ENCODE peak calls at places on chromosome 16, in five cellular contexts. One of them, this sample, is unnamed.

GRCh38 chr16:3095869-3096268 is 3.2 kb downstream of the ZSCAN10 start:
- DNase-seq in NCI-H1417: no peak
- DNase-seq in cardiac muscle cell: no peak
- DNase-seq in body of pancreas: peak; percentile 26
- DNase-seq in activated naive CD4-positive, alpha-beta T cell treated with anti-CD3 and anti-CD28 coated beads for 36 hours: peak; percentile 76
- DNase-seq in this sample: peak; percentile 55

GRCh38 chr16:56303066-56303705 is 111.9 kb downstream of the GNAO1 start:
- DNase-seq in NCI-H1417: no peak
- DNase-seq in cardiac muscle cell: no peak
- DNase-seq in body of pancreas: no peak
- DNase-seq in activated naive CD4-positive, alpha-beta T cell treated with anti-CD3 and anti-CD28 coated beads for 36 hours: no peak
- DNase-seq in this sample: no peak

GRCh38 chr16:31484491-31485171 is 1.7 kb downstream of the SLC5A2 start:
- DNase-seq in NCI-H1417: no peak
- DNase-seq in cardiac muscle cell: peak; percentile 36
- DNase-seq in body of pancreas: peak; percentile 45
- DNase-seq in activated naive CD4-positive, alpha-beta T cell treated with anti-CD3 and anti-CD28 coated beads for 36 hours: no peak
- DNase-seq in this sample: peak; percentile 34

GRCh38 chr16:82341146-82341669 is 171.2 kb upstream of the MPHOSPH6 start:
- DNase-seq in NCI-H1417: no peak
- DNase-seq in cardiac muscle cell: no peak
- DNase-seq in body of pancreas: no peak
- DNase-seq in activated naive CD4-positive, alpha-beta T cell treated with anti-CD3 and anti-CD28 coated beads for 36 hours: no peak
- DNase-seq in this sample: no peak

GRCh38 chr16:55152875-55153390 is 171.1 kb upstream of the IRX6 start:
- DNase-seq in NCI-H1417: no peak
- DNase-seq in cardiac muscle cell: no peak
- DNase-seq in body of pancreas: no peak
- DNase-seq in activated naive CD4-positive, alpha-beta T cell treated with anti-CD3 and anti-CD28 coated beads for 36 hours: no peak
- DNase-seq in this sample: no peak

GRCh38 chr16:67039260-67040020 is 10.5 kb downstream of the CBFB start:
- DNase-seq in NCI-H1417: no peak
- DNase-seq in cardiac muscle cell: no peak
- DNase-seq in body of pancreas: no peak
- DNase-seq in activated naive CD4-positive, alpha-beta T cell treated with anti-CD3 and anti-CD28 coated beads for 36 hours: no peak
- DNase-seq in this sample: no peak

GRCh38 chr16:89695086-89695874 is 6.2 kb downstream of the SPATA2L start:
- DNase-seq in NCI-H1417: no peak
- DNase-seq in cardiac muscle cell: no peak
- DNase-seq in body of pancreas: no peak
- DNase-seq in activated naive CD4-positive, alpha-beta T cell treated with anti-CD3 and anti-CD28 coated beads for 36 hours: no peak
- DNase-seq in this sample: no peak

GRCh38 chr16:3089717-3090592 is 9.1 kb downstream of the ZSCAN10 start:
- DNase-seq in NCI-H1417: peak; percentile 87
- DNase-seq in cardiac muscle cell: no peak
- DNase-seq in body of pancreas: no peak
- DNase-seq in activated naive CD4-positive, alpha-beta T cell treated with anti-CD3 and anti-CD28 coated beads for 36 hours: no peak
- DNase-seq in this sample: peak; percentile 70

GRCh38 chr16:87854053-87854906 is 15.0 kb downstream of the SLC7A5 start:
- DNase-seq in NCI-H1417: no peak
- DNase-seq in cardiac muscle cell: no peak
- DNase-seq in body of pancreas: no peak
- DNase-seq in activated naive CD4-positive, alpha-beta T cell treated with anti-CD3 and anti-CD28 coated beads for 36 hours: no peak
- DNase-seq in this sample: no peak

GRCh38 chr16:55981557-55981956 is 106.4 kb upstream of the CES5A start:
- DNase-seq in NCI-H1417: no peak
- DNase-seq in cardiac muscle cell: no peak
- DNase-seq in body of pancreas: no peak
- DNase-seq in activated naive CD4-positive, alpha-beta T cell treated with anti-CD3 and anti-CD28 coated beads for 36 hours: no peak
- DNase-seq in this sample: no peak

GRCh38 chr16:54503011-54503410 is 216.4 kb upstream of the IRX3 start:
- DNase-seq in NCI-H1417: no peak
- DNase-seq in cardiac muscle cell: peak; percentile 30
- DNase-seq in body of pancreas: no peak
- DNase-seq in activated naive CD4-positive, alpha-beta T cell treated with anti-CD3 and anti-CD28 coated beads for 36 hours: no peak
- DNase-seq in this sample: no peak

GRCh38 chr16:85983606-85984005 is 84.6 kb downstream of the IRF8 start:
- DNase-seq in NCI-H1417: no peak
- DNase-seq in cardiac muscle cell: no peak
- DNase-seq in body of pancreas: no peak
- DNase-seq in activated naive CD4-positive, alpha-beta T cell treated with anti-CD3 and anti-CD28 coated beads for 36 hours: no peak
- DNase-seq in this sample: no peak

GRCh38 chr16:5058476-5058875 is 7.3 kb downstream of the C16orf89 start:
- DNase-seq in NCI-H1417: no peak
- DNase-seq in cardiac muscle cell: peak; percentile 39
- DNase-seq in body of pancreas: no peak
- DNase-seq in activated naive CD4-positive, alpha-beta T cell treated with anti-CD3 and anti-CD28 coated beads for 36 hours: no peak
- DNase-seq in this sample: peak; percentile 15

GRCh38 chr16:85539084-85539483 is 74.0 kb upstream of the GSE1 start:
- DNase-seq in NCI-H1417: peak; percentile 98
- DNase-seq in cardiac muscle cell: no peak
- DNase-seq in body of pancreas: no peak
- DNase-seq in activated naive CD4-positive, alpha-beta T cell treated with anti-CD3 and anti-CD28 coated beads for 36 hours: no peak
- DNase-seq in this sample: no peak

GRCh38 chr16:51465026-51465425 is 314.0 kb upstream of the SALL1 start:
- DNase-seq in NCI-H1417: no peak
- DNase-seq in cardiac muscle cell: peak; percentile 6
- DNase-seq in body of pancreas: no peak
- DNase-seq in activated naive CD4-positive, alpha-beta T cell treated with anti-CD3 and anti-CD28 coated beads for 36 hours: no peak
- DNase-seq in this sample: no peak

GRCh38 chr16:1613240-1613639 is 1.1 kb downstream of the CRAMP1 start:
- DNase-seq in NCI-H1417: peak; percentile 11
- DNase-seq in cardiac muscle cell: no peak
- DNase-seq in body of pancreas: no peak
- DNase-seq in activated naive CD4-positive, alpha-beta T cell treated with anti-CD3 and anti-CD28 coated beads for 36 hours: peak; percentile 34
- DNase-seq in this sample: peak; percentile 9

GRCh38 chr16:10870808-10871156 is 6.2 kb upstream of the CIITA start:
- DNase-seq in NCI-H1417: no peak
- DNase-seq in cardiac muscle cell: no peak
- DNase-seq in body of pancreas: no peak
- DNase-seq in activated naive CD4-positive, alpha-beta T cell treated with anti-CD3 and anti-CD28 coated beads for 36 hours: no peak
- DNase-seq in this sample: no peak

GRCh38 chr16:81314603-81315270 is at the start of gene GAN:
- DNase-seq in NCI-H1417: peak; percentile 96
- DNase-seq in cardiac muscle cell: peak; percentile 97
- DNase-seq in body of pancreas: peak; percentile 95
- DNase-seq in activated naive CD4-positive, alpha-beta T cell treated with anti-CD3 and anti-CD28 coated beads for 36 hours: peak; percentile 97
- DNase-seq in this sample: peak; percentile 89

GRCh38 chr16:20851601-20852000 is 45.3 kb downstream of the REXO5 start:
- DNase-seq in NCI-H1417: no peak
- DNase-seq in cardiac muscle cell: peak; percentile 99
- DNase-seq in body of pancreas: peak; percentile 54
- DNase-seq in activated naive CD4-positive, alpha-beta T cell treated with anti-CD3 and anti-CD28 coated beads for 36 hours: no peak
- DNase-seq in this sample: no peak

GRCh38 chr16:79076039-79076767 is 524.3 kb downstream of the MAF start:
- DNase-seq in NCI-H1417: no peak
- DNase-seq in cardiac muscle cell: no peak
- DNase-seq in body of pancreas: no peak
- DNase-seq in activated naive CD4-positive, alpha-beta T cell treated with anti-CD3 and anti-CD28 coated beads for 36 hours: peak; percentile 33
- DNase-seq in this sample: no peak

GRCh38 chr16:88886311-88886914 is 20.0 kb upstream of the PABPN1L start:
- DNase-seq in NCI-H1417: no peak
- DNase-seq in cardiac muscle cell: no peak
- DNase-seq in body of pancreas: no peak
- DNase-seq in activated naive CD4-positive, alpha-beta T cell treated with anti-CD3 and anti-CD28 coated beads for 36 hours: no peak
- DNase-seq in this sample: no peak

GRCh38 chr16:66426112-66427035 is 721 bp upstream of the BEAN1 start:
- DNase-seq in NCI-H1417: no peak
- DNase-seq in cardiac muscle cell: peak; percentile 25
- DNase-seq in body of pancreas: no peak
- DNase-seq in activated naive CD4-positive, alpha-beta T cell treated with anti-CD3 and anti-CD28 coated beads for 36 hours: peak; percentile 22
- DNase-seq in this sample: peak; percentile 33

GRCh38 chr16:13557476-13557875 is 362.5 kb upstream of the ERCC4 start:
- DNase-seq in NCI-H1417: no peak
- DNase-seq in cardiac muscle cell: no peak
- DNase-seq in body of pancreas: no peak
- DNase-seq in activated naive CD4-positive, alpha-beta T cell treated with anti-CD3 and anti-CD28 coated beads for 36 hours: no peak
- DNase-seq in this sample: no peak

GRCh38 chr16:81457326-81458133 is 12.9 kb downstream of the CMIP start:
- DNase-seq in NCI-H1417: no peak
- DNase-seq in cardiac muscle cell: peak; percentile 70
- DNase-seq in body of pancreas: peak; percentile 35
- DNase-seq in activated naive CD4-positive, alpha-beta T cell treated with anti-CD3 and anti-CD28 coated beads for 36 hours: no peak
- DNase-seq in this sample: no peak

GRCh38 chr16:67449328-67449727 is 18.4 kb downstream of the HSD11B2 start:
- DNase-seq in NCI-H1417: no peak
- DNase-seq in cardiac muscle cell: no peak
- DNase-seq in body of pancreas: peak; percentile 53
- DNase-seq in activated naive CD4-positive, alpha-beta T cell treated with anti-CD3 and anti-CD28 coated beads for 36 hours: no peak
- DNase-seq in this sample: no peak

GRCh38 chr16:75251280-75252048 is at the start of gene BCAR1:
- DNase-seq in NCI-H1417: peak; percentile 86
- DNase-seq in cardiac muscle cell: peak; percentile 96
- DNase-seq in body of pancreas: peak; percentile 94
- DNase-seq in activated naive CD4-positive, alpha-beta T cell treated with anti-CD3 and anti-CD28 coated beads for 36 hours: peak; percentile 22
- DNase-seq in this sample: peak; percentile 84

GRCh38 chr16:53821487-53821886 is 117.5 kb downstream of the FTO start:
- DNase-seq in NCI-H1417: no peak
- DNase-seq in cardiac muscle cell: no peak
- DNase-seq in body of pancreas: no peak
- DNase-seq in activated naive CD4-positive, alpha-beta T cell treated with anti-CD3 and anti-CD28 coated beads for 36 hours: no peak
- DNase-seq in this sample: no peak

GRCh38 chr16:84933774-84934571 is 77.4 kb downstream of the ZDHHC7 start:
- DNase-seq in NCI-H1417: no peak
- DNase-seq in cardiac muscle cell: peak; percentile 32
- DNase-seq in body of pancreas: peak; percentile 95
- DNase-seq in activated naive CD4-positive, alpha-beta T cell treated with anti-CD3 and anti-CD28 coated beads for 36 hours: no peak
- DNase-seq in this sample: peak; percentile 55

GRCh38 chr16:81738831-81739496 is 40.1 kb upstream of the PLCG2 start:
- DNase-seq in NCI-H1417: no peak
- DNase-seq in cardiac muscle cell: no peak
- DNase-seq in body of pancreas: no peak
- DNase-seq in activated naive CD4-positive, alpha-beta T cell treated with anti-CD3 and anti-CD28 coated beads for 36 hours: no peak
- DNase-seq in this sample: no peak

GRCh38 chr16:81823111-81823510 is 44.0 kb downstream of the PLCG2 start:
- DNase-seq in NCI-H1417: no peak
- DNase-seq in cardiac muscle cell: no peak
- DNase-seq in body of pancreas: no peak
- DNase-seq in activated naive CD4-positive, alpha-beta T cell treated with anti-CD3 and anti-CD28 coated beads for 36 hours: no peak
- DNase-seq in this sample: peak; percentile 2

GRCh38 chr16:88645455-88645854 is 5.4 kb downstream of the CYBA start:
- DNase-seq in NCI-H1417: no peak
- DNase-seq in cardiac muscle cell: no peak
- DNase-seq in body of pancreas: no peak
- DNase-seq in activated naive CD4-positive, alpha-beta T cell treated with anti-CD3 and anti-CD28 coated beads for 36 hours: no peak
- DNase-seq in this sample: no peak

GRCh38 chr16:60200161-60200560 is 1466.0 kb upstream of the GOT2 start:
- DNase-seq in NCI-H1417: no peak
- DNase-seq in cardiac muscle cell: no peak
- DNase-seq in body of pancreas: no peak
- DNase-seq in activated naive CD4-positive, alpha-beta T cell treated with anti-CD3 and anti-CD28 coated beads for 36 hours: no peak
- DNase-seq in this sample: no peak

GRCh38 chr16:75238132-75238852 is 13.1 kb downstream of the BCAR1 start:
- DNase-seq in NCI-H1417: peak; percentile 8
- DNase-seq in cardiac muscle cell: peak; percentile 92
- DNase-seq in body of pancreas: peak; percentile 67
- DNase-seq in activated naive CD4-positive, alpha-beta T cell treated with anti-CD3 and anti-CD28 coated beads for 36 hours: no peak
- DNase-seq in this sample: peak; percentile 61

GRCh38 chr16:11011326-11011725 is 67.0 kb downstream of the CLEC16A start:
- DNase-seq in NCI-H1417: no peak
- DNase-seq in cardiac muscle cell: no peak
- DNase-seq in body of pancreas: no peak
- DNase-seq in activated naive CD4-positive, alpha-beta T cell treated with anti-CD3 and anti-CD28 coated beads for 36 hours: no peak
- DNase-seq in this sample: no peak

GRCh38 chr16:57123216-57123968 is 31.0 kb downstream of the CPNE2 start:
- DNase-seq in NCI-H1417: no peak
- DNase-seq in cardiac muscle cell: peak; percentile 22
- DNase-seq in body of pancreas: no peak
- DNase-seq in activated naive CD4-positive, alpha-beta T cell treated with anti-CD3 and anti-CD28 coated beads for 36 hours: no peak
- DNase-seq in this sample: no peak

GRCh38 chr16:69329369-69330285 is 761 bp downstream of the PDF start:
- DNase-seq in NCI-H1417: peak; percentile 79
- DNase-seq in cardiac muscle cell: no peak
- DNase-seq in body of pancreas: peak; percentile 62
- DNase-seq in activated naive CD4-positive, alpha-beta T cell treated with anti-CD3 and anti-CD28 coated beads for 36 hours: peak; percentile 55
- DNase-seq in this sample: no peak

GRCh38 chr16:86631441-86631840 is 53.1 kb downstream of the FOXL1 start:
- DNase-seq in NCI-H1417: no peak
- DNase-seq in cardiac muscle cell: no peak
- DNase-seq in body of pancreas: no peak
- DNase-seq in activated naive CD4-positive, alpha-beta T cell treated with anti-CD3 and anti-CD28 coated beads for 36 hours: no peak
- DNase-seq in this sample: no peak

GRCh38 chr16:10738231-10739077 is 5.2 kb upstream of the NUBP1 start:
- DNase-seq in NCI-H1417: no peak
- DNase-seq in cardiac muscle cell: peak; percentile 74
- DNase-seq in body of pancreas: peak; percentile 42
- DNase-seq in activated naive CD4-positive, alpha-beta T cell treated with anti-CD3 and anti-CD28 coated beads for 36 hours: peak; percentile 65
- DNase-seq in this sample: peak; percentile 68

GRCh38 chr16:79528281-79528680 is 72.3 kb downstream of the MAF start:
- DNase-seq in NCI-H1417: no peak
- DNase-seq in cardiac muscle cell: no peak
- DNase-seq in body of pancreas: no peak
- DNase-seq in activated naive CD4-positive, alpha-beta T cell treated with anti-CD3 and anti-CD28 coated beads for 36 hours: no peak
- DNase-seq in this sample: no peak

GRCh38 chr16:75385507-75386152 is 47.7 kb downstream of the CFDP1 start:
- DNase-seq in NCI-H1417: peak; percentile 69
- DNase-seq in cardiac muscle cell: peak; percentile 93
- DNase-seq in body of pancreas: no peak
- DNase-seq in activated naive CD4-positive, alpha-beta T cell treated with anti-CD3 and anti-CD28 coated beads for 36 hours: no peak
- DNase-seq in this sample: peak; percentile 67

This sample was measured in SJCRH30.